ENCODE peak calls at places on chromosomes 1 and 21, in four cellular contexts. Z is right lobe of liver, J is IMR-90, X is uterus. U is an unnamed sample.

GRCh38 chr1:172938676-172939075 is 112.1 kb downstream of the TNFSF18 start:
- DNase-seq in X (no peak), Z (no peak), J (peak; percentile 75), U (no peak)

GRCh38 chr1:174023438-174023837 is 1.3 kb upstream of the RC3H1 start:
- DNase-seq in J (peak; percentile 50), Z (no peak), X (no peak), U (no peak)

GRCh38 chr1:220787069-220787614 is 429 bp downstream of the MTARC1 start:
- DNase-seq in J (no peak), Z (peak; percentile 87), X (no peak), U (no peak)

GRCh38 chr1:204975568-204976235 is 67.3 kb upstream of the CNTN2 start:
- DNase-seq in X (peak; percentile 46), Z (no peak), J (peak; percentile 32), U (peak; percentile 53)

GRCh38 chr1:45608475-45609156 is 15.2 kb downstream of the CCDC17 start:
- DNase-seq in Z (no peak), J (no peak), X (no peak), U (no peak)

GRCh38 chr1:230174041-230174440 is 107.0 kb downstream of the GALNT2 start:
- DNase-seq in J (no peak), X (no peak), Z (no peak), U (no peak)

GRCh38 chr1:66349277-66349676 is 184.7 kb upstream of the SGIP1 start:
- DNase-seq in Z (no peak), X (no peak), J (no peak), U (no peak)

GRCh38 chr1:210123383-210123782 is 109.2 kb upstream of the SERTAD4 start:
- DNase-seq in X (no peak), J (no peak), Z (no peak), U (no peak)

GRCh38 chr1:201508809-201509208 is 1.9 kb upstream of the CSRP1 start:
- DNase-seq in J (peak; percentile 81), X (no peak), Z (no peak), U (no peak)

GRCh38 chr1:200130552-200130951 is 103.0 kb downstream of the NR5A2 start:
- DNase-seq in Z (no peak), J (peak; percentile 24), X (no peak), U (no peak)

DNA sequence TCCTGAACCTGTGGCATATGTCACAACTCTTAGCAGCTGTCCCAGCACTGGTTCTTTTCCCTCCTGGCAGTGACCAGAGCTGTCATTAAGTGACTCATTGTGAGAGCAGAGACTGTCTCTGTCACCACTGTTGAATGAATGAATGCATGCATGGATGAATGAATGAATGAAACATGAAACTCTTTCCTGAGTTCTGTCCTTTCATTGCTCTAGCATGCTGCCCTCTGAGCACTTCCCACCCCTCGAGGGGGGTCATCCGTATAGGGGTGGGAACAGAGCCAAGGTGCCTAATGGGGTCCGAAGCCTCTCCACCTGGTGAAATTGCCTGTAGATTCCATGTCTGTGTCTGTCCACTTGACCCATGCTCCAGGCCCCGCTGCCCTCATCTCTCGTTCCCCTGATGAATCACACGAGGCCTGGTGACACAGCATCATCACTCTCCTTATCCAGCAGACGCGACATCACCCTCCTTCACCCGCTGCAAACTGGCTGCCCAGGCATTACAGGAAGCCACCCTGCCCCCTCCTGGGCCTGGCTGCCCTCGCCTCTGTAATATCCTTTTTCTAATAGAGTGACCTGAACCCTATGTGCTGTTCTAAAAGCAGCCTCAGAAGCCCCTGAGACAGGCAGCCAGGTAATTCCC is 75.0 kb downstream of the IGSF21 start:
- DNase-seq in J (no peak), Z (no peak), X (no peak), U (peak; percentile 71)
- H3K27ac ChIP-seq in J (no peak overlapping the region), Z (no peak overlapping the region), X (no peak overlapping the region), U (no peak overlapping the region)

GRCh38 chr21:39183272-39184049 is at the start of gene PSMG1:
- DNase-seq in J (peak; percentile 90), X (peak; percentile 92), Z (peak; percentile 98), U (peak; percentile 96)
- TF ChIP-seq POLR2A in J (peak; percentile 90), X (peak; percentile 68), Z (peak; percentile 88), U (peak; percentile 80)

GRCh38 chr1:110963666-110964399 is at the start of gene LRIF1:
- DNase-seq in X (peak; percentile 98), J (peak; percentile 99), Z (peak; percentile 100), U (peak; percentile 100)

GRCh38 chr1:110962892-110963665 is 643 bp downstream of the LRIF1 start:
- DNase-seq in J (peak; percentile 89), X (peak; percentile 29), Z (peak; percentile 69), U (peak; percentile 60)

GRCh38 chr1:110964400-110964903 is 730 bp upstream of the LRIF1 start:
- DNase-seq in X (no peak), J (no peak), Z (no peak), U (no peak)

GRCh38 chr1:110960777-110961420 is 2.8 kb downstream of the LRIF1 start:
- DNase-seq in X (no peak), Z (no peak), J (no peak), U (no peak)

DNA sequence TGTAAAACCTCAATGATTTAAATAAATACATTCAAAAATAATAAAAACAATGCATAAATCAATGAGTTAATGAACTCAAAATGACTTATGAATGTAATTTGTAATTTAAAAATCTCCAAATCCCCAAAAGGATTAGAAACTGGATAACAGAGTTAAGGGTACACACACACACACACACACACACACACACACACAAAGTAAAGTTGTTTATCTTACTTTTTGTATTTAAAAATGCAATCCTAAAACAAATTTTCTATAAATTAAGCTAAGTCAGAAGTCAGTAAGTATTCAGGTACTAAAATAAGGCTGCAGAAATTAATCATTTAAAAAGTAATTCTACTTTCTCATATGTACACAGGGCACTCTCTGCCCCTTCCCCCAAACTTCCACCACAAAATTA is 1.8 kb downstream of the LRIF1 start:
- DNase-seq in J (no peak), X (no peak), Z (no peak), U (no peak)
- H3K4me3 ChIP-seq in J (no peak overlapping the region), X (no peak overlapping the region), Z (no peak overlapping the region), U (no peak overlapping the region)

GRCh38 chr1:89201489-89201794 is 2.7 kb upstream of the GBP4 start:
- DNase-seq in J (no peak), X (no peak), Z (no peak), U (no peak)
- H3K27ac ChIP-seq in J (no peak overlapping the region), X (no peak overlapping the region), Z (peak overlapping the region; percentile 16), U (no peak overlapping the region)

GRCh38 chr1:225844236-225845061 is 34.5 kb downstream of the EPHX1 start:
- DNase-seq in J (no peak), Z (peak; percentile 60), X (no peak), U (no peak)

GRCh38 chr1:225845097-225845496 is 35.2 kb downstream of the EPHX1 start:
- DNase-seq in J (no peak), Z (peak; percentile 57), X (no peak), U (no peak)

GRCh38 chr1:225846331-225847310 is 35.6 kb downstream of the TMEM63A start:
- DNase-seq in J (no peak), X (no peak), Z (peak; percentile 31), U (no peak)

GRCh38 chr1:225847610-225848009 is 34.6 kb downstream of the TMEM63A start:
- DNase-seq in J (no peak), X (no peak), Z (peak; percentile 68), U (peak; percentile 49)

GRCh38 chr1:225845633-225846259 is 35.8 kb downstream of the EPHX1 start:
- DNase-seq in X (peak; percentile 81), J (peak; percentile 75), Z (peak; percentile 83), U (peak; percentile 86)
- TF ChIP-seq POLR2A in X (no peak), J (peak; percentile 54), Z (no peak), U (peak; percentile 12)

GRCh38 chr1:64935551-64936158 is 30.7 kb downstream of the JAK1 start:
- DNase-seq in Z (no peak), J (no peak), X (no peak), U (no peak)

GRCh38 chr1:64936958-64937357 is 29.4 kb downstream of the JAK1 start:
- DNase-seq in X (no peak), J (peak; percentile 29), Z (peak; percentile 69), U (peak; percentile 38)

GRCh38 chr1:64932962-64933295 is 33.4 kb downstream of the JAK1 start:
- DNase-seq in Z (no peak), X (no peak), J (no peak), U (no peak)

GRCh38 chr1:64933296-64934070 is 32.9 kb downstream of the JAK1 start:
- DNase-seq in Z (no peak), J (peak; percentile 96), X (peak; percentile 35), U (peak; percentile 70)

GRCh38 chr1:64934115-64934880 is 32.1 kb downstream of the JAK1 start:
- DNase-seq in X (peak; percentile 34), J (peak; percentile 82), Z (no peak), U (peak; percentile 21)
- H3K4me3 ChIP-seq in X (no peak overlapping the region), J (no peak overlapping the region), Z (no peak overlapping the region), U (no peak overlapping the region)

GRCh38 chr1:20111452-20111851 is 7.9 kb downstream of the PLA2G2D start:
- DNase-seq in J (no peak), X (no peak), Z (no peak), U (no peak)

GRCh38 chr1:20115479-20115878 is 3.9 kb downstream of the PLA2G2D start:
- DNase-seq in Z (no peak), J (no peak), X (no peak), U (no peak)

GRCh38 chr1:20110679-20111078 is 8.7 kb downstream of the PLA2G2D start:
- DNase-seq in X (peak; percentile 32), Z (no peak), J (peak; percentile 61), U (no peak)

GRCh38 chr1:20114021-20114648 is 5.2 kb downstream of the PLA2G2D start:
- DNase-seq in J (no peak), Z (no peak), X (no peak), U (no peak)

DNA sequence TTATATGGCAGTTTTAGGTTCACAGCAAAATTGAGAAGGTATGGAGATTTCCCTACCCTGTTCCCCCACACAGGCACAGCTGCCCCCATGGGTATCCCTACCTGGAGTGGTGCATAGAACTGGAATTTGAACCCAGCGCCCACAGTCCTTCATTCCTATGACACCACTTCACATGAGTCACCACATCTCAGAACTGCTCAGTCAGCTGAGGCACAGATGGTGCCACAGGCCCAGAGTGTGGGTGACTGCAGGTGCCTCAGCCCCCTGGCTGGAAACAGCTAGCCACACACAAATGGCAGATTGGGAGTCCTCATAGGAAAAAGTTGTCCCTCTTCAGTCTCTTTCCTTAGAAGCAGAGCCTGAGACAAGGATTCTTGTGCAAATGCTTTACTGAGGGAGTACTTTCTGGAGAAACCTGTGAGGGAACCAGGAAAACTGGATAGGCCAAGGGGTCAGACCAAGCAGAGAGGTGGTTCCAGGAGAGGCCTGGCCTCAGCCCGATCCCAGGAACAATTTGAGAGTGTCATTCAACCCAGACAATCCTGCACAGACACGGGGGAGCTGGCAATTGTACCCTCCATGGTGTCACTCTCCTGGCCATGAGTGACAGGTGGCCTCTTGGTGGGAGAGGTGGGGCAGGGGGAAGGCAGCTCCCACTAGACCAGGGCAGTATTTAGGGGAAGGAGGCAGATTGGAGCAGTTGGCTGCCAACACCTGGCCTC is 6.9 kb downstream of the PLA2G2D start:
- DNase-seq in Z (no peak), J (no peak), X (no peak), U (no peak)
- H3K27ac ChIP-seq in Z (no peak overlapping the region), J (no peak overlapping the region), X (no peak overlapping the region), U (no peak overlapping the region)

U was measured in adrenal gland.